ENCODE peak calls at places on chromosomes 13 and 19, in six cellular contexts. O is tibial nerve, F is Peyer's patch, Z is uterus, X is IMR-90, N is breast epithelium. Y is an unnamed sample.

GRCh38 chr19:6297202-6297601 is 17.4 kb upstream of the MLLT1 start:
- DNase-seq in O (no peak), F (no peak), Z (no peak), X (no peak), N (no peak), Y (no peak)

GRCh38 chr19:5687360-5688198 is 2.5 kb upstream of the RPL36 start:
- DNase-seq in O (no peak), F (no peak), Z (no peak), X (no peak), N (no peak), Y (no peak)

GRCh38 chr13:91878491-91878890 is 480.1 kb downstream of the GPC5 start:
- DNase-seq in O (no peak), F (no peak), Z (no peak), X (no peak), N (no peak), Y (no peak)

GRCh38 chr19:14450168-14450874 is 17.2 kb downstream of the PKN1 start:
- DNase-seq in O (no peak), F (no peak), Z (no peak), X (no peak), N (no peak), Y (no peak)

GRCh38 chr19:16067205-16067938 is 8.9 kb upstream of the TPM4 start:
- DNase-seq in O (no peak), F (peak), Z (peak), X (peak), N (peak), Y (peak)

GRCh38 chr19:4831351-4832340 is at the start of gene TICAM1:
- DNase-seq in O (peak), F (peak), Z (peak), X (peak), N (peak), Y (peak)

GRCh38 chr19:17450264-17451075 is 2.0 kb upstream of the TMEM221 start:
- DNase-seq in O (no peak), F (peak), Z (no peak), X (no peak), N (no peak), Y (no peak)

GRCh38 chr19:31397308-31397707 is 48.1 kb upstream of the TSHZ3 start:
- DNase-seq in O (no peak), F (no peak), Z (no peak), X (no peak), N (no peak), Y (no peak)

GRCh38 chr13:44756411-44756810 is 180.3 kb upstream of the TSC22D1 start:
- DNase-seq in O (no peak), F (no peak), Z (no peak), X (no peak), N (no peak), Y (no peak)

GRCh38 chr13:69324109-69324886 is 783.3 kb upstream of the ATXN8OS start:
- DNase-seq in O (no peak), F (no peak), Z (no peak), X (no peak), N (no peak), Y (no peak)

GRCh38 chr13:100789481-100789880 is 114.9 kb upstream of the TMTC4 start:
- DNase-seq in O (no peak), F (no peak), Z (no peak), X (no peak), N (no peak), Y (peak)

GRCh38 chr13:45744979-45745378 is 42.9 kb downstream of the CBY2 start:
- DNase-seq in O (no peak), F (no peak), Z (no peak), X (no peak), N (no peak), Y (no peak)

GRCh38 chr19:17021793-17022590 is 4.6 kb downstream of the CPAMD8 start:
- DNase-seq in O (no peak), F (no peak), Z (no peak), X (peak), N (no peak), Y (no peak)

GRCh38 chr19:54952591-54953344 is 5.4 kb upstream of the NLRP7 start:
- DNase-seq in O (no peak), F (no peak), Z (no peak), X (no peak), N (no peak), Y (no peak)

GRCh38 chr13:109729031-109729870 is 57.1 kb downstream of the IRS2 start:
- DNase-seq in O (no peak), F (no peak), Z (no peak), X (no peak), N (no peak), Y (no peak)
- H3K27ac ChIP-seq in O (no peak), F (no peak), Z (no peak), X (no peak), N (peak), Y (no peak)

DNA sequence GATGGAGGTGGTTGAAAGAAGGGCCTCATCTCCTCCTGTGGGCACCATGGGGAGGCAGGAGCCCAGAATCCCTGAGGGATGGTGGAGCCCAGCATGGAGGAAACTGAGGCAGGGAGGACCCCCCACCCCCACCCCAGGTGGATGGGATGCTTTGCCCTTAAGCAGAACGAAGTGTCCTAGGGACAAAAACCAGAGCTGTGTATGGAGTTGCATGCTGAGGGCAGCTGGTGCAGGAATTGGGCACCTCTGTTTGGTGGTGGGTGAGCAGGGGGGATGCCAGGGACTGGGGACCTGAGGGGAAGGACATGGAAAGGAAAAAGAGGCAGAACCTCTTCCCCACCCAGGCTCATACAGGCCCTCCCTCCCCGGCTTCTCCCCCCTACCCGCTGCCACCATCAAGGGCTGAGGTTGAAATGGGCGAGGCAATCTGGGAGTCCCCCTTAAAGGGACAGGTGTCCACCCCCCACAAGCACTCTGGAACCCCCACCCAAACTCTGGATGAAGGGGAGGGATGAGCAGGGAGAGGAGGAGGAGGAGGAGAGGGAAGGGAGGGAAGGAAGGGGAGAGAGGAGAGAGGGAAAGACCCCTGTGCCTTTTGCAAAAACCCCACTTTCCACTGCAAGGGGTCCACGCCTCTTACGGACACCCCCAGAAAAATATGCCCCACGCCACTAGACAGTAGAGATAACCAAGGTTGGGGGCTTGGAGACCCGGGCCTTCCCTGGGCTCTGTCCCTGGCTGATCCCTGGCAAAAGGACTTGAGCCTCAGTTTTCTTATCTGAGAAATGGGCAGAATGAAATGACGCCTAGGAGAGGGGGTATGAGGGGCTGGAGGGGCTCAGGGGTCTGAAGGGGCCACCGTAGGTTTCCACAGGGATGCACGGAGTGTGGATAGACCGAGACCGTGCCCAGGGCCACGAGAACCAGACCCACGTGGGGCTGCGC is 5.9 kb downstream of the ONECUT3 start:
- DNase-seq in O (no peak), F (no peak), Z (no peak), X (no peak), N (no peak), Y (no peak)
- TF ChIP-seq POLR2A in O (no peak), F (no peak), Z (no peak), X (no peak), N (no peak), Y (no peak)

GRCh38 chr19:2976609-2977000 is 759 bp upstream of the TLE6 start:
- DNase-seq in O (no peak), F (no peak), Z (no peak), X (no peak), N (no peak), Y (no peak)

GRCh38 chr19:2978467-2978767 is 1.1 kb downstream of the TLE6 start:
- DNase-seq in O (no peak), F (no peak), Z (no peak), X (no peak), N (no peak), Y (no peak)

GRCh38 chr19:2977001-2977685 is at the start of gene TLE6:
- DNase-seq in O (peak), F (peak), Z (peak), X (peak), N (peak), Y (peak)

GRCh38 chr19:2974342-2974932 is 2.9 kb upstream of the TLE6 start:
- DNase-seq in O (peak), F (peak), Z (peak), X (no peak), N (no peak), Y (no peak)

DNA sequence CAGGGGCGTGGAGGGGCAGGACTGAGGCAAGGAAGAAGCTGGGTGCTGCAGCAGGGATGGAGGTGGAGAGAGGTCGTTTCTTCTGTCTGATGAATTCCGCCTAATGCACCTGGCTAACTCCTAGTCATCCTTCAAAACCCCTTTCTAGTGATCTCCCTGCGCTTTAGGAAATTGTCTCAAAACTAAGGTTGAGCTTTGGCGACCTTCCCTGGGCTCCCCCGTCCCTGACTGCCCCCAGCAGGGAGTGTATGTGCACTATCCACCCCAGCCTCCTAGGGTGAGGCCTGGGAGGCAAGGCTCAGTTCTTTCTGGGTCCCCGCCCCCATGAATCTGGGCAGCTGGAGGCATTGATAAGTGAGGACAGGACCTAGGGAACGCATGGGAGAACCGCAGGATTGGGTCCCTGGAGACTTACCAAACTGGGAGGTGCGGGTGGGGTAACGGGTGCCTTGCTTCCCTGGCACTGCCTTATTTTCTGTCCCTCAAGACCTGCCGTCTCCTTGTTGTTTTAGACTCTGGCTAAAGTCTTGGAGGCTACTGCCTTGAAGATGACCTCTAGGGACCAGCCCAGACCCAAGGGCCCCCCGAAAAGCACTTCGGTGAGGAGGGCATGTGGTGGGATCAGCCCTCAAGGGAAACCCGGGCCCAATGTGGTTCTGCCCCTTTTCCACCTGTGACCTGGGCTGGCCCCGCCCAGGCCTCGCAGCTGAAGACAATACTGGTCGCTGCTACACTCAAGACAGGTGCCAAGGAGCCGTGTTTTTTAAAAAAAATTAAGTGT is 512 bp downstream of the TLE6 start:
- DNase-seq in O (no peak), F (no peak), Z (no peak), X (no peak), N (no peak), Y (no peak)
- H3K4me3 ChIP-seq in O (peak), F (no peak), Z (no peak), X (no peak), N (peak), Y (peak)

DNA sequence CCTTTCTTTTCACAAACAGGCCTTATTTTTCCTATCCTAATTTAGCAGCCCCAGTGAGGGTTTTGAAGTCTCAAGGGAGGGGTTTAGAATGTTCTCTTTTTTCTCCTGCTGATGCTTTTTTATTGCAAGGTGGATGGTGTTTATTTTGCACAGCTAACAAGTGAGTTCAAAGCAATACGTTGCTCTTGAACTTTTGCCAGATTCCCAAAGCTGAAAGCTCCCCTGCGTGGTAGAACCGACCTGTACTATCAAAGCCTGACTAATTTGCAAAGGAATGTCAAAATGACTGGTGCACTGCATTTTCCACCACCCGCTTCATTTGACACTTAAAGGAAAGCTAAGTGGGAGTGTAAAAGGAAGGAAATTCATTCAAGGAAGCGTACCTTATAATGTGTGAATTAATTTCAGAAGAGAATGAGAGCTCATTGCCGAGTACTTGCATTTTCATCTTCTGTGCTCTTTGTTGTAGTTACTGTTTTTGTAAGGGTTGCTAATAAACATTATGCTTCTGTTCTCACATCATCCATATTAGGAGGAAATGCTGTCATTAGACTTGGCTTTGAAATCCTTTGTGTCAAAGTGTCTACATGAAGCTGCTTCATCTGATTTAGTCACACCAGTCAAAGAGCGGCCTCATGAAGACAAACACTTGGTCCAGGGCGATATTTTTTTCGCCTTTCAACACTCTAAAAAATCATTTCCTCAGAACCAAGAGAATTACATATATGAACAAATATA is 105.2 kb downstream of the SPRY2 start:
- DNase-seq in O (no peak), F (no peak), Z (no peak), X (no peak), N (no peak), Y (no peak)
- H3K27ac ChIP-seq in O (peak), F (peak), Z (no peak), X (no peak), N (no peak), Y (no peak)

DNA sequence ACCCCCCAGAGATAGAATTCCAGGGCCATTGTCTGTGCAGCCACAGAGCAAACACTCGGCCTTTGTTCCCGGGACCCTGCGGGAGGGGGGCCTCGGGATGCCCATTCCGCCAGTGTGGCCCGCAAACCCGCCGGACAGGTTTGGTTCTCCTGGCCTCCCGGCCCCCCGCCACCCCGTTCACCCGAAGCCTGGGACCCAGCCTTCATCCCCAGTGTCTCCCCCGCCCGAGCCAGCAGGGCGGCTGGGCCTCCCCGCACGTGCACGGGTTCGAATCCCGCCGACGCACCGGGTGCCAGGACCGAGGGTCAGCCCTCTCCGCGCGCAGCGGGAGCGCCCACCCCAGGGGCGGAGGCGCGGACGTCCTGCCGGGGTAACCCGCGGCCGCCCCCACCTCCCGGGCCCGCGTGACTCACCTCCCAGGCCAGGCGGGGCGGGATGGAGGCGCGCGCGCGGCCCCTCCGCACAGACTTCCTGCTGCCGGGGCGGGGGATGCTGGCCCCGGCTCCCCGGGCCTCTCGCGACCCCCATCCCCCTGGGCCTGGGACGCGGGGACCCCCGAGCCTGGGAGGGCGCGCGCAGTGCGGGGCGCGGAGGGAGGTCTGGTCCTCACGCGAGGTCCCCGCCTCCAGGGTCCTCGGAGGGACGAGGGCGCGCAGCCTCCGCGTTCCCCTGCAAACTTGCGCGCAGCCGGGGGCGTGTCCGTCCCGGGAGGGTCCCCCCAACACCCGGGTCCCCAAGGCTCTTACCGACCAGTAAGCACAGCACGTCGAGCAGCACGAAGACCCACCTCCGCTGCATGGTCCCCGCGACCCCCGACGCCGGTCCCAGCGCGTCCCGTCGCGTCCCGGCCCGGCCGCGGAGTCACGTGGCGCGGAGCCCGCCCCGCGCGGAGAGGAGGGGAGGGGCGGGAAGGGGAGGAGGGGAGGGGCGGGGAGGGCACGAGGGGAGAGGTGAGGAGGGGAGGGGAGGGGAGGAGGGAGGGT is at the start of gene PLPP2:
- DNase-seq in O (no peak), F (peak), Z (peak), X (no peak), N (peak), Y (peak)
- TF ChIP-seq POLR2A in O (no peak), F (peak), Z (peak), X (no peak), N (peak), Y (no peak)

Y was measured in stomach.